ENCODE peak calls at places on chromosomes 12 and 14, in eight cellular contexts. A is Peyer's patch, Z is endothelial cell of umbilical vein, M is foreskin fibroblast, I is fibroblast of the aortic adventitia, R is bronchial epithelial cell, K is nephron progenitor cell, W is astrocyte of the spinal cord. G is an unnamed sample.

GRCh38 chr12:104672096-104672445 is 215.3 kb downstream of the CHST11 start:
- DNase-seq in Z (no peak), W (no peak), A (no peak), R (no peak), K (no peak), I (no peak), M (no peak), G (no peak)

GRCh38 chr14:36511981-36512584 is 7.9 kb downstream of the NKX2-1 start:
- DNase-seq in I (no peak), W (no peak), Z (no peak), R (no peak), K (no peak), A (no peak), M (no peak), G (no peak)

GRCh38 chr14:56487761-56488160 is 91.8 kb upstream of the TMEM260 start:
- DNase-seq in Z (no peak), I (peak; percentile 9), W (no peak), K (no peak), M (peak; percentile 87), A (no peak), R (peak; percentile 96), G (no peak)

GRCh38 chr14:104126753-104127152 is 11.6 kb upstream of the KIF26A start:
- DNase-seq in M (no peak), R (no peak), I (no peak), Z (no peak), W (no peak), K (no peak), A (no peak), G (no peak)

GRCh38 chr12:116346751-116347150 is 69.3 kb upstream of the MED13L start:
- DNase-seq in K (no peak), A (no peak), Z (peak; percentile 88), I (peak; percentile 96), M (peak; percentile 92), R (peak; percentile 73), W (peak; percentile 87), G (no peak)

GRCh38 chr12:104714369-104714768 is 243.7 kb downstream of the SLC41A2 start:
- DNase-seq in A (no peak), W (no peak), M (no peak), K (no peak), R (no peak), I (no peak), Z (no peak), G (no peak)

GRCh38 chr14:101233391-101233790 is 327.9 kb upstream of the DIO3 start:
- DNase-seq in R (no peak), I (no peak), K (no peak), A (no peak), M (no peak), W (no peak), Z (no peak), G (no peak)

GRCh38 chr12:50087995-50088394 is 2.9 kb downstream of the SMARCD1 start:
- DNase-seq in K (no peak), I (peak; percentile 78), Z (peak; percentile 87), R (peak; percentile 95), W (peak; percentile 61), A (no peak), M (peak; percentile 85), G (no peak)

GRCh38 chr12:58452546-58452945 is 467.8 kb downstream of the LRIG3 start:
- DNase-seq in I (peak; percentile 24), M (peak; percentile 74), Z (no peak), R (no peak), W (peak; percentile 33), K (no peak), A (no peak), G (no peak)

GRCh38 chr12:97276198-97276580 is 186.4 kb upstream of the RMST start:
- DNase-seq in I (no peak), R (no peak), W (no peak), Z (no peak), K (peak; percentile 9), M (no peak), A (no peak), G (no peak)

GRCh38 chr14:60650382-60650961 is 1.2 kb upstream of the SIX1 start:
- DNase-seq in M (peak; percentile 65), K (no peak), Z (no peak), W (no peak), I (peak; percentile 48), A (no peak), R (peak; percentile 22), G (no peak)

GRCh38 chr14:63478024-63478423 is 65.2 kb downstream of the PPP2R5E start:
- DNase-seq in Z (no peak), M (no peak), A (no peak), I (no peak), W (no peak), R (no peak), K (no peak), G (no peak)

GRCh38 chr14:68625366-68626090 is 167.3 kb downstream of the ZFP36L1 start:
- DNase-seq in M (no peak), K (no peak), A (no peak), Z (no peak), W (no peak), I (no peak), R (no peak), G (no peak)

GRCh38 chr12:123017753-123018152 is 37.3 kb downstream of the ARL6IP4 start:
- DNase-seq in K (no peak), R (no peak), A (no peak), I (no peak), M (no peak), W (no peak), Z (no peak), G (no peak)

GRCh38 chr12:131919366-131920156 is 9.5 kb upstream of the PUS1 start:
- DNase-seq in M (no peak), K (no peak), W (no peak), R (no peak), A (no peak), Z (no peak), I (no peak), G (no peak)

GRCh38 chr12:108618079-108618952 is 15.4 kb downstream of the SELPLG start:
- DNase-seq in I (peak; percentile 91), K (peak; percentile 90), Z (peak; percentile 71), M (peak; percentile 94), R (peak; percentile 48), W (peak; percentile 88), A (peak; percentile 81), G (peak; percentile 90)

GRCh38 chr12:3655331-3655900 is 97.5 kb downstream of the CRACR2A start:
- DNase-seq in R (peak; percentile 19), A (no peak), K (no peak), Z (peak; percentile 4), W (no peak), M (peak; percentile 40), I (peak; percentile 11), G (no peak)

GRCh38 chr12:108570743-108571603 is 8.6 kb downstream of the ISCU start:
- DNase-seq in M (peak; percentile 85), R (peak; percentile 26), I (peak; percentile 84), Z (peak; percentile 39), A (no peak), K (no peak), W (peak; percentile 67), G (no peak)

GRCh38 chr12:105198961-105199360 is 37.0 kb downstream of the APPL2 start:
- DNase-seq in K (no peak), A (no peak), R (no peak), I (no peak), Z (no peak), M (no peak), W (no peak), G (no peak)

GRCh38 chr14:69682607-69683263 is 71.3 kb downstream of the SUSD6 start:
- DNase-seq in I (peak; percentile 86), W (no peak), M (peak; percentile 18), A (no peak), R (peak; percentile 38), K (no peak), Z (no peak), G (no peak)

GRCh38 chr14:61560323-61560722 is 135.0 kb upstream of the HIF1A start:
- DNase-seq in I (peak; percentile 53), M (no peak), Z (no peak), K (no peak), A (no peak), R (no peak), W (no peak), G (no peak)

GRCh38 chr12:65300679-65301349 is 22.3 kb downstream of the MSRB3 start:
- DNase-seq in M (peak; percentile 55), K (peak; percentile 12), Z (no peak), A (no peak), I (peak; percentile 19), R (peak; percentile 39), W (no peak), G (no peak)
- TF ChIP-seq CTCF in M (peak; percentile 34), K (peak; percentile 40), Z (peak; percentile 28), A (peak; percentile 31), I (peak; percentile 49), R (peak; percentile 41), W (peak; percentile 53), G (peak; percentile 12)

GRCh38 chr12:38898001-38898684 is 7.2 kb downstream of the CPNE8 start:
- DNase-seq in M (no peak), Z (no peak), W (no peak), I (no peak), A (no peak), K (no peak), R (no peak), G (no peak)
- TF ChIP-seq CTCF in M (no peak), Z (no peak), W (no peak), I (no peak), A (no peak), K (no peak), R (no peak), G (no peak)

DNA sequence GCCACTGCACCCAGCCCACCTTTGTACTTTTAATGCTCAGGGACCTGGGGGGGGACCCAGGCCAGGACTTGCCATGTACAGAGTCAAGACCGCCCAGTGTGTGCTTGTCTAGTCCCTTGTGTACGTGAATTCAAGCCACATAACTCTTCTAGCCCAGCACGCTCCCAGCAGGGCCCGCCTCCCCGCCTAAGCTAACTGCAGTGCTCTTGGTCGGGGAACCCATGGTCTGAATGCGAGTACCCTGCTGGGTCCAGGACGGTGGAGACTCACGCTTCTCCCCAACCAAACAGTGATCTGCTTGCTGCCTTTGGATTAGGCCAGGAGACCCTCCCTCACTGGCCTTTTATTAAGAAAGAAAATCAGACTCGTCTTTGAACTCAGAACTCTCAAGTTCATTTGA is 23.3 kb downstream of the CD9 start:
- DNase-seq in K (no peak), I (no peak), A (no peak), Z (no peak), W (no peak), M (no peak), R (no peak), G (no peak)
- TF ChIP-seq CTCF in K (no peak), I (no peak), A (no peak), Z (no peak), W (no peak), M (no peak), R (no peak), G (no peak)

DNA sequence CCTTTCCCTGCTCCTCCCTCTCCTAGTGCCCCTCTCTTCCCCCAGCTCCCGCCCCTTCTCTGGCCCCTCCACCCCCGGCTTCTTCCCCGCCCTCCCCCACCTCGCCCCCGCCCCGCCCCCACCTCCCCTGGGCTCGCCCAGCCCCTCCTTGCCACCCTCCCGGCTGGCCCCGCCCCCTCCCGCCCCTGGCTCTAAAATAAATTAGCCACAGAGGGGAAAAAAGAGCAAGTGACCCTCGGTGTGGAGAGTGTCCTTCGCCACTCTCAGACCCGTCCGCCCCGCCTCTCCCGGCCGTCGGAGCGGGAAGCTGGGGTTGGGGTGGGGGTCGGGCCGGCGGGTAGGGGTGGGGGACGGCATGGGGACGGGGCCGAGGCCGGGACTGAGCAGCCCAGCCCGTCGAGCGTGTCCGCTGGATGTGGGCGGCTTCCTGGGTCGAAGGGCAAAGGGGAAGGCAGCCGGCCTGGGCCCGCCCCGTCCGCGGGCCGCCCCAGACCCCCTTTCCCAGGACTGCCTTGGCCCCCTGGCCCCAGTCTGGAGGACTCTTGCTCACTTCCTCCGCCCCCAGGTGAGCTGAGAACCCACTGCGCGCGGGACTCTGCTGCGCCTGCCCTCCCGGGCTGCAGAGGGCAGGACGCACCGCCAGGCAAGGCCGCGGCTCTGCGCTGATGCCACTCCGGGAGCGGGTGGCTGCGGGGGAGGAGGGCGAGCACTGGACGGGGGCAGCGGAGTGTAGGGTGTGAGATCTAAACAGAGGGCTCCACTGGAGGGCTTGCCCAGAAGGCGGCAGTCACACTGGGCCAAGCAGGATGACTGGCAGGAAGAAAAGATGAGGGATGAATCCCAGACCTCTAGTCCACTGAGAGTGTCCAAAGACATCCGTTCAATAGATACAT is 571 bp upstream of the FIGNL2 start:
- DNase-seq in W (no peak), Z (peak; percentile 20), R (no peak), A (no peak), K (peak; percentile 79), I (no peak), M (no peak), G (no peak)
- TF ChIP-seq CTCF in W (no peak), Z (no peak), R (no peak), A (peak; percentile 4), K (no peak), I (no peak), M (no peak), G (no peak)

G was measured in sigmoid colon.